ENCODE peak calls at places on chromosomes 12 and 14, in ten cellular contexts. One of them, this sample, is unnamed. For H3K4me1, the result is how much of the 10 kb centered on the place peaks cover.

GRCh38 chr12:84964048-84964447 is 51.4 kb upstream of the SLC6A15 start:
- DNase-seq in BE2C: no peak
- DNase-seq in Peyer's patch: no peak
- DNase-seq in aorta: no peak
- DNase-seq in sigmoid colon: no peak
- DNase-seq in RWPE2: no peak
- DNase-seq in left lung: no peak
- DNase-seq in iPS DF 6.9: no peak
- DNase-seq in upper lobe of right lung: no peak
- DNase-seq in pancreas: no peak
- DNase-seq in this sample: no peak

GRCh38 chr12:6807170-6807569 is 14.5 kb upstream of the GPR162 start:
- DNase-seq in aorta: no peak
- DNase-seq in iPS DF 6.9: no peak
- DNase-seq in sigmoid colon: no peak
- DNase-seq in RWPE2: no peak
- DNase-seq in pancreas: no peak
- DNase-seq in BE2C: no peak
- DNase-seq in Peyer's patch: no peak
- DNase-seq in upper lobe of right lung: no peak
- DNase-seq in left lung: no peak
- DNase-seq in this sample: no peak

GRCh38 chr12:132424118-132424438 is 65.9 kb upstream of the FBRSL1 start:
- DNase-seq in sigmoid colon: no peak
- DNase-seq in Peyer's patch: no peak
- DNase-seq in RWPE2: no peak
- DNase-seq in upper lobe of right lung: no peak
- DNase-seq in iPS DF 6.9: no peak
- DNase-seq in left lung: no peak
- DNase-seq in BE2C: no peak
- DNase-seq in aorta: no peak
- DNase-seq in pancreas: no peak
- DNase-seq in this sample: no peak

GRCh38 chr14:32625211-32625610 is 296.1 kb downstream of the AKAP6 start:
- DNase-seq in BE2C: no peak
- DNase-seq in iPS DF 6.9: no peak
- DNase-seq in left lung: no peak
- DNase-seq in aorta: no peak
- DNase-seq in Peyer's patch: no peak
- DNase-seq in sigmoid colon: no peak
- DNase-seq in RWPE2: no peak
- DNase-seq in upper lobe of right lung: no peak
- DNase-seq in pancreas: no peak
- DNase-seq in this sample: no peak

GRCh38 chr14:27050195-27050594 is 452.4 kb upstream of the NOVA1 start:
- DNase-seq in sigmoid colon: no peak
- DNase-seq in left lung: no peak
- DNase-seq in pancreas: no peak
- DNase-seq in upper lobe of right lung: no peak
- DNase-seq in iPS DF 6.9: no peak
- DNase-seq in Peyer's patch: no peak
- DNase-seq in RWPE2: no peak
- DNase-seq in BE2C: no peak
- DNase-seq in aorta: no peak
- DNase-seq in this sample: no peak

GRCh38 chr12:14410841-14411569 is 45.5 kb downstream of the ATF7IP start:
- DNase-seq in pancreas: no peak
- DNase-seq in upper lobe of right lung: no peak
- DNase-seq in RWPE2: no peak
- DNase-seq in left lung: no peak
- DNase-seq in sigmoid colon: no peak
- DNase-seq in BE2C: no peak
- DNase-seq in iPS DF 6.9: no peak
- DNase-seq in aorta: no peak
- DNase-seq in Peyer's patch: peak
- DNase-seq in this sample: peak

GRCh38 chr14:51880810-51881580 is 20.6 kb downstream of the GNG2 start:
- DNase-seq in Peyer's patch: no peak
- DNase-seq in BE2C: no peak
- DNase-seq in aorta: no peak
- DNase-seq in left lung: no peak
- DNase-seq in upper lobe of right lung: no peak
- DNase-seq in sigmoid colon: no peak
- DNase-seq in iPS DF 6.9: no peak
- DNase-seq in RWPE2: no peak
- DNase-seq in pancreas: no peak
- DNase-seq in this sample: peak

GRCh38 chr14:21924479-21924878 is 250.9 kb upstream of the OR4E1 start:
- DNase-seq in left lung: no peak
- DNase-seq in upper lobe of right lung: no peak
- DNase-seq in iPS DF 6.9: peak
- DNase-seq in RWPE2: no peak
- DNase-seq in aorta: no peak
- DNase-seq in BE2C: no peak
- DNase-seq in Peyer's patch: peak
- DNase-seq in pancreas: no peak
- DNase-seq in sigmoid colon: no peak
- DNase-seq in this sample: no peak

GRCh38 chr12:124568431-124569374 is 1.3 kb upstream of the NCOR2 start:
- DNase-seq in Peyer's patch: peak
- DNase-seq in BE2C: peak
- DNase-seq in sigmoid colon: peak
- DNase-seq in aorta: peak
- DNase-seq in left lung: peak
- DNase-seq in RWPE2: no peak
- DNase-seq in pancreas: peak
- DNase-seq in upper lobe of right lung: peak
- DNase-seq in iPS DF 6.9: no peak
- DNase-seq in this sample: peak

GRCh38 chr14:89504602-89505320 is 87.7 kb upstream of the FOXN3 start:
- DNase-seq in RWPE2: no peak
- DNase-seq in sigmoid colon: no peak
- DNase-seq in upper lobe of right lung: no peak
- DNase-seq in iPS DF 6.9: no peak
- DNase-seq in pancreas: no peak
- DNase-seq in aorta: no peak
- DNase-seq in left lung: no peak
- DNase-seq in Peyer's patch: peak
- DNase-seq in BE2C: no peak
- DNase-seq in this sample: peak

GRCh38 chr14:95496111-95496681 is 20.3 kb downstream of the SYNE3 start:
- DNase-seq in upper lobe of right lung: no peak
- DNase-seq in left lung: no peak
- DNase-seq in pancreas: no peak
- DNase-seq in aorta: peak
- DNase-seq in iPS DF 6.9: no peak
- DNase-seq in BE2C: no peak
- DNase-seq in Peyer's patch: no peak
- DNase-seq in RWPE2: no peak
- DNase-seq in sigmoid colon: no peak
- DNase-seq in this sample: peak

GRCh38 chr12:13152281-13152680 is 44.2 kb upstream of the EMP1 start:
- DNase-seq in BE2C: no peak
- DNase-seq in upper lobe of right lung: no peak
- DNase-seq in left lung: no peak
- DNase-seq in aorta: no peak
- DNase-seq in sigmoid colon: no peak
- DNase-seq in Peyer's patch: no peak
- DNase-seq in iPS DF 6.9: no peak
- DNase-seq in pancreas: no peak
- DNase-seq in RWPE2: no peak
- DNase-seq in this sample: no peak
- H3K4me1 ChIP-seq in BE2C: under half
- H3K4me1 ChIP-seq in upper lobe of right lung: under half
- H3K4me1 ChIP-seq in left lung: under half
- H3K4me1 ChIP-seq in aorta: under half
- H3K4me1 ChIP-seq in sigmoid colon: under half
- H3K4me1 ChIP-seq in Peyer's patch: under half
- H3K4me1 ChIP-seq in iPS DF 6.9: under half
- H3K4me1 ChIP-seq in pancreas: under half
- H3K4me1 ChIP-seq in RWPE2: under half
- H3K4me1 ChIP-seq in this sample: under half

DNA sequence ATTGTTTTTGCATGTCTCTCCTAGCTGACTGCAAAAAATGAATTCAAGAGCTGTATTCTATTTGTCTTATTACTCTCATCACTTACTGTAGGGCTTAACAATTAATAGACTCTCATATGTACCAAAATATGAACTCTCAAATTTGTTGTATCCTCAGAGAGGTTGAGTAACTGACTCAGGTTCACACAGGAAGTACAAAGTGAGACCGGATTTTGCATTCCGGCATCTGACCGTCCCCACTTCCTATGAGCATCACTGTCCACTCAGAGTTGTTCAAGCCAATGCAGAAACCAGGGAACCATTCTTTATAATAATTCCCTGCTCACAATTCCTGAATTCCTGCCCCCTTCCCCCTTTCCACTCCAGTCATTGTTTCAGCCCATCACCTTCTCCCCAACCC is 113.3 kb upstream of the AMIGO2 start:
- DNase-seq in left lung: no peak
- DNase-seq in pancreas: no peak
- DNase-seq in RWPE2: no peak
- DNase-seq in upper lobe of right lung: no peak
- DNase-seq in aorta: no peak
- DNase-seq in iPS DF 6.9: no peak
- DNase-seq in sigmoid colon: no peak
- DNase-seq in Peyer's patch: no peak
- DNase-seq in BE2C: no peak
- DNase-seq in this sample: no peak
- H3K4me1 ChIP-seq in left lung: under half
- H3K4me1 ChIP-seq in pancreas: under half
- H3K4me1 ChIP-seq in RWPE2: under half
- H3K4me1 ChIP-seq in upper lobe of right lung: under half
- H3K4me1 ChIP-seq in aorta: under half
- H3K4me1 ChIP-seq in iPS DF 6.9: under half
- H3K4me1 ChIP-seq in sigmoid colon: under half
- H3K4me1 ChIP-seq in Peyer's patch: under half
- H3K4me1 ChIP-seq in BE2C: under half
- H3K4me1 ChIP-seq in this sample: under half

DNA sequence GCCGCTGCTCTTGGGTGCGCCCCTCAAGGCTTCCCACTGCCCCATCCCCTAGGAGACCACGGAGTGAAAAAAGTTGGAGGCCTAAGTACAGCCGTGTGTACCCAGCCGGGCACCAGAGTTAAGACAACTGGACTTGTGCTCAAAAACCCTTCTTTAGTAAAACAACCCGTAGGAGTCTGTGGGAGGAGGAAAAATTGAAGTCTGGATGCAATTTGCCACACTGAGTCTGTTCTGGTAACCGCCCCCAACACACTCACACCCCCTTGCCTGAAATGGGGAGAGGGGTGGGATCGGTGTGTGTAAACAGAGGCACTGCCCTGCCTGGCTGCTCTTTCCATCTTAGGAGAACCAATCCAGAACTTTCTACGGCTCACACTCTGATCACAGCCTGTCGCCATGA is 41.7 kb downstream of the DPF3 start:
- DNase-seq in RWPE2: no peak
- DNase-seq in BE2C: no peak
- DNase-seq in left lung: no peak
- DNase-seq in iPS DF 6.9: no peak
- DNase-seq in Peyer's patch: no peak
- DNase-seq in aorta: no peak
- DNase-seq in pancreas: no peak
- DNase-seq in upper lobe of right lung: no peak
- DNase-seq in sigmoid colon: no peak
- DNase-seq in this sample: no peak
- H3K4me1 ChIP-seq in RWPE2: under half
- H3K4me1 ChIP-seq in BE2C: under half
- H3K4me1 ChIP-seq in left lung: under half
- H3K4me1 ChIP-seq in iPS DF 6.9: under half
- H3K4me1 ChIP-seq in Peyer's patch: under half
- H3K4me1 ChIP-seq in aorta: under half
- H3K4me1 ChIP-seq in pancreas: under half
- H3K4me1 ChIP-seq in upper lobe of right lung: under half
- H3K4me1 ChIP-seq in sigmoid colon: under half
- H3K4me1 ChIP-seq in this sample: under half

GRCh38 chr14:24272442-24272841 is 1.0 kb upstream of the RABGGTA start:
- DNase-seq in upper lobe of right lung: no peak
- DNase-seq in Peyer's patch: no peak
- DNase-seq in aorta: no peak
- DNase-seq in BE2C: no peak
- DNase-seq in pancreas: no peak
- DNase-seq in left lung: no peak
- DNase-seq in sigmoid colon: no peak
- DNase-seq in RWPE2: no peak
- DNase-seq in iPS DF 6.9: no peak
- DNase-seq in this sample: no peak

GRCh38 chr14:24274101-24274543 is 2.7 kb upstream of the RABGGTA start:
- DNase-seq in sigmoid colon: no peak
- DNase-seq in pancreas: peak
- DNase-seq in left lung: no peak
- DNase-seq in BE2C: no peak
- DNase-seq in Peyer's patch: no peak
- DNase-seq in RWPE2: no peak
- DNase-seq in upper lobe of right lung: no peak
- DNase-seq in iPS DF 6.9: no peak
- DNase-seq in aorta: no peak
- DNase-seq in this sample: no peak

GRCh38 chr14:24271834-24272263 is 452 bp upstream of the RABGGTA start:
- DNase-seq in pancreas: no peak
- DNase-seq in sigmoid colon: no peak
- DNase-seq in left lung: no peak
- DNase-seq in Peyer's patch: no peak
- DNase-seq in upper lobe of right lung: no peak
- DNase-seq in iPS DF 6.9: no peak
- DNase-seq in BE2C: no peak
- DNase-seq in RWPE2: no peak
- DNase-seq in aorta: no peak
- DNase-seq in this sample: no peak

GRCh38 chr14:24275524-24276139 is 4.2 kb upstream of the RABGGTA start:
- DNase-seq in pancreas: no peak
- DNase-seq in sigmoid colon: no peak
- DNase-seq in BE2C: peak
- DNase-seq in RWPE2: no peak
- DNase-seq in upper lobe of right lung: no peak
- DNase-seq in Peyer's patch: no peak
- DNase-seq in iPS DF 6.9: no peak
- DNase-seq in left lung: no peak
- DNase-seq in aorta: peak
- DNase-seq in this sample: no peak

DNA sequence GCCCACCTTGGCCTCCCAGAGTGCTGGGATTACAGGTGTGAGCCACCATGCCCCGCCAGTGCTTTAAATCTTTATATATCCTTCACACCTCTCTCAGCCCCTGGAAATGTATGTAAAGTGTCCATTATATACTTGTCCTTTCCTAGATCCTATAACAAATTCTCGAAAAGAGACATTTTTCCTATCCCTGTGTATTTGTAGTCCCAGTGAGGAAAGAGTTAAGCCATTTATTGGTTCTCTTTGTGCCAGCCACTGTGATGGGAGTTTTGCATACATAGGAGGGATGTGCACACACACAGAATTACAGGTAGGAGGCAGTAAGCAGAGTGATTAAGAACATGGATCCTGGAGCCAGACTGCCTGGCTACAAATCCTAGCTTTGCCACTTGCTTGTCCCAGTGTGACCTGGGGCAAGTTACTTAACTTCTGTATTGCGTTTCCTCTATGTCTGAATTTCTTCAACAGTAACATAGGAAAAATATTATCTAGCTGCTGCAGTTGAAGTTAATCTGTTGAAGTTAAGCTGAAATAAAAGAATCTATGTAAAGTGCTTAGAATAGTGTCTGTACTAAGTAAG is 2.1 kb upstream of the RABGGTA start:
- DNase-seq in RWPE2: no peak
- DNase-seq in BE2C: no peak
- DNase-seq in aorta: no peak
- DNase-seq in upper lobe of right lung: no peak
- DNase-seq in sigmoid colon: no peak
- DNase-seq in left lung: no peak
- DNase-seq in iPS DF 6.9: no peak
- DNase-seq in pancreas: no peak
- DNase-seq in Peyer's patch: no peak
- DNase-seq in this sample: no peak
- H3K4me1 ChIP-seq in RWPE2: under half
- H3K4me1 ChIP-seq in BE2C: under half
- H3K4me1 ChIP-seq in aorta: under half
- H3K4me1 ChIP-seq in upper lobe of right lung: under half
- H3K4me1 ChIP-seq in sigmoid colon: under half
- H3K4me1 ChIP-seq in left lung: half or more
- H3K4me1 ChIP-seq in iPS DF 6.9: under half
- H3K4me1 ChIP-seq in pancreas: under half
- H3K4me1 ChIP-seq in Peyer's patch: under half
- H3K4me1 ChIP-seq in this sample: under half